ENCODE peak calls at places on chromosome 4, in four cellular contexts. X is K562, L is GM12892, M is H1. D is an unnamed sample.

GRCh38 chr4:41600243-41600642 is 62.3 kb downstream of the LIMCH1 start:
- DNase-seq in X (no peak), L (no peak), M (no peak), D (no peak)

GRCh38 chr4:6986067-6986780 is 56.9 kb upstream of the TADA2B start:
- DNase-seq in X (peak; percentile 48), L (no peak), M (no peak), D (no peak)

GRCh38 chr4:39278476-39278875 is 87.7 kb downstream of the RFC1 start:
- DNase-seq in X (no peak), L (no peak), M (no peak), D (no peak)

GRCh38 chr4:6901669-6902317 is 7.8 kb upstream of the TBC1D14 start:
- DNase-seq in X (no peak), L (no peak), M (no peak), D (no peak)

GRCh38 chr4:147539959-147540358 is 59.1 kb downstream of the EDNRA start:
- DNase-seq in X (no peak), L (no peak), M (no peak), D (no peak)

GRCh38 chr4:163495900-163496299 is 1.4 kb downstream of the TMA16 start:
- DNase-seq in X (no peak), L (no peak), M (no peak), D (no peak)

GRCh38 chr4:84750260-84750955 is 167.5 kb downstream of the CDS1 start:
- DNase-seq in X (peak; percentile 38), L (no peak), M (no peak), D (peak; percentile 16)

GRCh38 chr4:108586778-108587177 is 33.6 kb upstream of the RPL34 start:
- DNase-seq in X (no peak), L (no peak), M (no peak), D (no peak)

GRCh38 chr4:2820216-2820982 is 23.2 kb upstream of the ADD1 start:
- DNase-seq in X (no peak), L (no peak), M (no peak), D (no peak)

GRCh38 chr4:177562859-177563258 is 120.6 kb upstream of the AGA start:
- DNase-seq in X (no peak), L (no peak), M (no peak), D (no peak)

GRCh38 chr4:56680266-56680665 is 830 bp downstream of the HOPX start:
- DNase-seq in X (no peak), L (no peak), M (no peak), D (no peak)

GRCh38 chr4:8278421-8279287 is 9.1 kb downstream of the HTRA3 start:
- DNase-seq in X (no peak), L (no peak), M (no peak), D (no peak)

GRCh38 chr4:5165419-5166369 is 114.4 kb downstream of the STK32B start:
- DNase-seq in X (no peak), L (no peak), M (no peak), D (no peak)

GRCh38 chr4:101952985-101953384 is 162.5 kb downstream of the BANK1 start:
- DNase-seq in X (no peak), L (no peak), M (no peak), D (no peak)

GRCh38 chr4:173509031-173510001 is 20.7 kb downstream of the HAND2 start:
- DNase-seq in X (no peak), L (no peak), M (no peak), D (no peak)

GRCh38 chr4:6695660-6696581 is 2.2 kb downstream of the S100P start:
- DNase-seq in X (no peak), L (no peak), M (no peak), D (no peak)

GRCh38 chr4:69069085-69069484 is 27.2 kb upstream of the UGT2B7 start:
- DNase-seq in X (no peak), L (no peak), M (no peak), D (no peak)

GRCh38 chr4:139910106-139910505 is 243.9 kb downstream of the MAML3 start:
- DNase-seq in X (no peak), L (no peak), M (no peak), D (no peak)

GRCh38 chr4:37066149-37066548 is 178.4 kb upstream of the NWD2 start:
- DNase-seq in X (no peak), L (no peak), M (no peak), D (no peak)

GRCh38 chr4:184684491-184685189 is 35.1 kb downstream of the PRIMPOL start:
- DNase-seq in X (peak; percentile 91), L (no peak), M (no peak), D (no peak)

GRCh38 chr4:131450572-131451209 is 1698.4 kb upstream of the PCDH10 start:
- DNase-seq in X (no peak), L (no peak), M (no peak), D (no peak)

GRCh38 chr4:117378942-117379341 is 293.6 kb upstream of the TRAM1L1 start:
- DNase-seq in X (no peak), L (no peak), M (no peak), D (no peak)

GRCh38 chr4:7648813-7649395 is 214.2 kb upstream of the PSAPL1 start:
- DNase-seq in X (no peak), L (no peak), M (no peak), D (no peak)

GRCh38 chr4:147057631-147057980 is 111.9 kb upstream of the TTC29 start:
- DNase-seq in X (no peak), L (no peak), M (no peak), D (no peak)

GRCh38 chr4:159070742-159071141 is 32.1 kb upstream of the RAPGEF2 start:
- DNase-seq in X (no peak), L (no peak), M (no peak), D (no peak)
- TF ChIP-seq TAF1 in X (no peak), L (no peak), M (no peak), D (no peak)

GRCh38 chr4:128338634-128339355 is 51.2 kb upstream of the PGRMC2 start:
- DNase-seq in X (peak; percentile 22), L (no peak), M (no peak), D (no peak)
- TF ChIP-seq POLR2AphosphoS5 in X (no peak), L (no peak), M (no peak), D (no peak)

GRCh38 chr4:76584235-76585152 is 149.5 kb downstream of the SHROOM3 start:
- DNase-seq in X (no peak), L (no peak), M (no peak), D (no peak)

GRCh38 chr4:76582074-76582816 is 147.2 kb downstream of the SHROOM3 start:
- DNase-seq in X (no peak), L (no peak), M (no peak), D (no peak)

GRCh38 chr4:76585270-76585669 is 150.2 kb downstream of the SHROOM3 start:
- DNase-seq in X (no peak), L (no peak), M (no peak), D (no peak)

GRCh38 chr4:76581276-76581675 is 146.2 kb downstream of the SHROOM3 start:
- DNase-seq in X (no peak), L (no peak), M (no peak), D (no peak)

DNA sequence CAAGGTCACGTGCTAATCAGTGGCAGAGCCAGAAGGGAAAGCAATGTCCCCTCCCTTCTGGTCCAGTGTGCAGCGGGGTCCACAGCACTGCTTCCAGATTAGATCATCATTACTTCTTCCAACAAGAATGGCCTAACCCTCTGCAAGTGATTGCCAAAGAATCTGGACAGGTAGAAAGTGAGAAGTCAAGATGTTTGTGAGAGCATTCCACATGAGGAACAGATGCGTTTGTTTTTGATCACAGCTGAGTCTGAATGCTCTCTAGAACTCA is 147.7 kb downstream of the SHROOM3 start:
- DNase-seq in X (no peak), L (no peak), M (no peak), D (no peak)
- TF ChIP-seq TAF1 in X (no peak), L (no peak), M (no peak), D (no peak)

GRCh38 chr4:169068423-169068822 is 58.4 kb upstream of the CBR4 start:
- DNase-seq in X (no peak), L (no peak), M (no peak), D (no peak)

GRCh38 chr4:169071781-169072180 is 61.7 kb upstream of the CBR4 start:
- DNase-seq in X (no peak), L (no peak), M (no peak), D (no peak)

GRCh38 chr4:169066934-169067333 is 56.9 kb upstream of the CBR4 start:
- DNase-seq in X (no peak), L (no peak), M (no peak), D (no peak)

GRCh38 chr4:169070895-169071218 is 60.8 kb upstream of the CBR4 start:
- DNase-seq in X (no peak), L (no peak), M (no peak), D (no peak)

GRCh38 chr4:169070071-169070894 is 60.2 kb upstream of the CBR4 start:
- DNase-seq in X (no peak), L (no peak), M (peak; percentile 69), D (no peak)
- TF ChIP-seq POLR2AphosphoS5 in X (no peak), L (no peak), M (no peak), D (no peak)

GRCh38 chr4:55018521-55018920 is 106.9 kb downstream of the KDR start:
- DNase-seq in X (no peak), L (no peak), M (no peak), D (no peak)
- TF ChIP-seq TAF1 in X (no peak), L (no peak), M (no peak), D (no peak)

GRCh38 chr4:169270810-169271691 is at the start of gene SH3RF1:
- DNase-seq in X (peak; percentile 51), L (peak; percentile 60), M (no peak), D (peak; percentile 63)
- TF ChIP-seq POLR2AphosphoS5 in X (no peak), L (no peak), M (peak; percentile 70), D (peak; percentile 45)

DNA sequence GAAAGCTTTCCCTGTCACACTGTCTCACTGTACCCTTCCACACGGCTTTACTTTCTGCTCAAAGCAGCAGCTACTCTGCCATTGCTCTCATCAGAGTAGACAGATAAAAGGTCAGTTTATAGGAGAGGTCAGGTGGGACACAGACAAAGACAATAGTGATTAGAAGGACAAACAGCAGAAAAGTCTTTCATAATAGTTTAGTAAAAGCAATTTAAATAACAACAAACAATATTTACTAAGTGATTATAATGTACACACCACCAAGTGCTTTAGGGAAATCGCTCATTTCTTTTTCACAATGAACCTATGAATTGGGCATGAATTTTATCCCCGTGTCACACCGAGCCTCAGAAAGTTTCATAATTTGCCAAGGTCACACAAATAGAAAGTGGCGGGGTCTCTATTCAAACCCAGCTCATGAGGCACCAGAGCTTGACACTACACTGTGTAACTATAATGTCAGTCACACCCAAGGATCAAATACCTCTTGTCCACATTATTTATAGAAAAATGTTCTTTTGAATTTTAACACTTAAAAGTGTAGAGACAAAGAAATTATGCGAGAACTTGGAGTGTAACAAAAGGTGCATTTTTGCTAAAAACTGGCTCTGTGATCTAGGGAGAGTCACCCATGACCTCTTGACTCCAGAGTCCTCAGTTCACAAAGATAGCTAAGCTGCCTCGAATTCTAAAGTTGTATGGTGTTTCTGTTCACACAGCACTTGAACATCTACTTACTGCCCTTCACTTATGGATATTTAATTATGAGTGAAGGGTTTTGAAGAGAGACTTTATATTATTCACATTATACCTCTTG is 24.5 kb upstream of the SORBS2 start:
- DNase-seq in X (no peak), L (no peak), M (no peak), D (no peak)
- TF ChIP-seq TAF1 in X (no peak), L (no peak), M (no peak), D (no peak)